ENCODE peak calls at places on chromosomes 7 and 10, in ten cellular contexts. One of them, this sample, is unnamed.
A peak's percentile ranks its signal among the peaks of the same experiment; 100 is the strongest.

GRCh38 chr10:43879742-43880141 is 231.1 kb upstream of the ZNF32 start:
- DNase-seq in prostate gland: no peak
- DNase-seq in left lung: no peak
- DNase-seq in GM12878: no peak
- DNase-seq in psoas muscle: no peak
- DNase-seq in choroid plexus epithelial cell: no peak
- DNase-seq in fibroblast of the aortic adventitia: no peak
- DNase-seq in stomach: no peak
- DNase-seq in chondrocyte: no peak
- DNase-seq in SK-N-SH: no peak
- DNase-seq in this sample: no peak

GRCh38 chr10:60315311-60315710 is 74.4 kb downstream of the ANK3 start:
- DNase-seq in SK-N-SH: no peak
- DNase-seq in chondrocyte: no peak
- DNase-seq in psoas muscle: no peak
- DNase-seq in stomach: no peak
- DNase-seq in left lung: no peak
- DNase-seq in fibroblast of the aortic adventitia: peak; percentile 57
- DNase-seq in GM12878: no peak
- DNase-seq in choroid plexus epithelial cell: no peak
- DNase-seq in prostate gland: no peak
- DNase-seq in this sample: no peak

GRCh38 chr7:19707240-19707639 is 1.6 kb downstream of the POLR1F start:
- DNase-seq in chondrocyte: no peak
- DNase-seq in psoas muscle: no peak
- DNase-seq in stomach: no peak
- DNase-seq in SK-N-SH: no peak
- DNase-seq in fibroblast of the aortic adventitia: no peak
- DNase-seq in prostate gland: no peak
- DNase-seq in choroid plexus epithelial cell: peak; percentile 28
- DNase-seq in left lung: no peak
- DNase-seq in GM12878: no peak
- DNase-seq in this sample: no peak

GRCh38 chr10:125392140-125392539 is 231.8 kb upstream of the CTBP2 start:
- DNase-seq in SK-N-SH: no peak
- DNase-seq in left lung: no peak
- DNase-seq in choroid plexus epithelial cell: no peak
- DNase-seq in GM12878: no peak
- DNase-seq in prostate gland: no peak
- DNase-seq in chondrocyte: no peak
- DNase-seq in psoas muscle: no peak
- DNase-seq in fibroblast of the aortic adventitia: peak; percentile 56
- DNase-seq in stomach: no peak
- DNase-seq in this sample: no peak

GRCh38 chr10:61981460-61981859 is 80.0 kb downstream of the ARID5B start:
- DNase-seq in fibroblast of the aortic adventitia: no peak
- DNase-seq in psoas muscle: no peak
- DNase-seq in choroid plexus epithelial cell: no peak
- DNase-seq in GM12878: no peak
- DNase-seq in chondrocyte: no peak
- DNase-seq in SK-N-SH: no peak
- DNase-seq in prostate gland: no peak
- DNase-seq in stomach: no peak
- DNase-seq in left lung: no peak
- DNase-seq in this sample: no peak

GRCh38 chr10:126854726-126855125 is 50.5 kb upstream of the DOCK1 start:
- DNase-seq in psoas muscle: no peak
- DNase-seq in fibroblast of the aortic adventitia: no peak
- DNase-seq in prostate gland: no peak
- DNase-seq in GM12878: no peak
- DNase-seq in choroid plexus epithelial cell: no peak
- DNase-seq in SK-N-SH: no peak
- DNase-seq in chondrocyte: no peak
- DNase-seq in left lung: no peak
- DNase-seq in stomach: no peak
- DNase-seq in this sample: no peak

GRCh38 chr7:64884085-64884912 is 18.8 kb upstream of the ZNF273 start:
- DNase-seq in choroid plexus epithelial cell: no peak
- DNase-seq in GM12878: no peak
- DNase-seq in psoas muscle: no peak
- DNase-seq in fibroblast of the aortic adventitia: no peak
- DNase-seq in prostate gland: no peak
- DNase-seq in SK-N-SH: peak; percentile 14
- DNase-seq in left lung: no peak
- DNase-seq in chondrocyte: no peak
- DNase-seq in stomach: no peak
- DNase-seq in this sample: peak; percentile 15

GRCh38 chr10:122646511-122647382 is 52.9 kb downstream of the C10orf120 start:
- DNase-seq in fibroblast of the aortic adventitia: no peak
- DNase-seq in SK-N-SH: no peak
- DNase-seq in psoas muscle: no peak
- DNase-seq in stomach: no peak
- DNase-seq in prostate gland: no peak
- DNase-seq in choroid plexus epithelial cell: no peak
- DNase-seq in GM12878: no peak
- DNase-seq in chondrocyte: no peak
- DNase-seq in left lung: no peak
- DNase-seq in this sample: no peak

DNA sequence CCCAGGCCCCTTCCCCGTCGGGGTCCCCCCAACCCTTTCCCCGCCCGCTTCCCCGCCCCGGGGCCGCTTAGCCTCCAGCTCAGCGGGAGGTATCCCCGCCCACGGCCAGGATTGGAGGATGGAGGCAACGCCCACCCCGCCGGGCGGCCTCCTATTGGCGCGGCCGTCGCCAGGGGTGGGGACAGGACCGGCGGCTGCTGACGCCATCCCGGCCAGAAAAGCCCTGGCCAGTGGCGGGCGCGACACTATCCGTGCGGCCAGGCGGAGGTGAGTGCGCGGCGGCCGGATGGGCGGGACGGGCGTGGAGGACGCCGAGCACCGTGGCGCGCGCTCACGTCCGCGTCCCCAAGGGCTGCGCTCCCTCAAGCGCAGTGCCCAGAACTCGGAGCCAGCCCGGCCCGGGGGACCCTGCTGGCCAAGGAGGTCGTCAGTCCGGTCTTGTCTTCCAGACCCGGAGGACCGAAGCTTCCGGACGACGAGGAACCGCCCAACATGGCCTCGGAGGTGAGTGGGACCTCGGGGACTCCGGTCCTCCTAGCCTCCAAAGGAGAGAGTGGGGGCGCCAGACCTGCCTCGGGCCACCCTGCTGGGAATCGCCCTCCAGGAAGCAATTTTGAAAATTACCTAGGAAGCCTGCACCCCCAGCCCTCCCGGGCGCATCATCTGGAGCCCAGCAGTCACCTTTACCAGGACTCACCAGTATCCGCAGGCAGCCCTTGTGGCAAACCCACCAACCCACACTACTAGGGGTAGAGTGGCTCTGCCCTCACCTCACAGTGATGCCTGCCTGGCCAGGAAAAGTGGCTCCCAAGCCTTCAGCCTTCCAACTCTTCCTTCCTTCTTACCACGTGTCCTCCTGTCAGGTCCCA is at the start of gene ASL:
- DNase-seq in fibroblast of the aortic adventitia: peak; percentile 81
- DNase-seq in chondrocyte: no peak
- DNase-seq in SK-N-SH: peak; percentile 100
- DNase-seq in GM12878: peak; percentile 66
- DNase-seq in left lung: peak; percentile 95
- DNase-seq in choroid plexus epithelial cell: peak; percentile 87
- DNase-seq in stomach: peak; percentile 97
- DNase-seq in prostate gland: peak; percentile 94
- DNase-seq in psoas muscle: peak; percentile 96
- DNase-seq in this sample: peak; percentile 100
- TF ChIP-seq CTCF in fibroblast of the aortic adventitia: no peak
- TF ChIP-seq CTCF in chondrocyte: peak; percentile 46
- TF ChIP-seq CTCF in SK-N-SH: peak; percentile 20
- TF ChIP-seq CTCF in GM12878: no peak
- TF ChIP-seq CTCF in left lung: no peak
- TF ChIP-seq CTCF in choroid plexus epithelial cell: peak; percentile 17
- TF ChIP-seq CTCF in stomach: no peak
- TF ChIP-seq CTCF in prostate gland: peak; percentile 16
- TF ChIP-seq CTCF in psoas muscle: no peak
- TF ChIP-seq CTCF in this sample: no peak

DNA sequence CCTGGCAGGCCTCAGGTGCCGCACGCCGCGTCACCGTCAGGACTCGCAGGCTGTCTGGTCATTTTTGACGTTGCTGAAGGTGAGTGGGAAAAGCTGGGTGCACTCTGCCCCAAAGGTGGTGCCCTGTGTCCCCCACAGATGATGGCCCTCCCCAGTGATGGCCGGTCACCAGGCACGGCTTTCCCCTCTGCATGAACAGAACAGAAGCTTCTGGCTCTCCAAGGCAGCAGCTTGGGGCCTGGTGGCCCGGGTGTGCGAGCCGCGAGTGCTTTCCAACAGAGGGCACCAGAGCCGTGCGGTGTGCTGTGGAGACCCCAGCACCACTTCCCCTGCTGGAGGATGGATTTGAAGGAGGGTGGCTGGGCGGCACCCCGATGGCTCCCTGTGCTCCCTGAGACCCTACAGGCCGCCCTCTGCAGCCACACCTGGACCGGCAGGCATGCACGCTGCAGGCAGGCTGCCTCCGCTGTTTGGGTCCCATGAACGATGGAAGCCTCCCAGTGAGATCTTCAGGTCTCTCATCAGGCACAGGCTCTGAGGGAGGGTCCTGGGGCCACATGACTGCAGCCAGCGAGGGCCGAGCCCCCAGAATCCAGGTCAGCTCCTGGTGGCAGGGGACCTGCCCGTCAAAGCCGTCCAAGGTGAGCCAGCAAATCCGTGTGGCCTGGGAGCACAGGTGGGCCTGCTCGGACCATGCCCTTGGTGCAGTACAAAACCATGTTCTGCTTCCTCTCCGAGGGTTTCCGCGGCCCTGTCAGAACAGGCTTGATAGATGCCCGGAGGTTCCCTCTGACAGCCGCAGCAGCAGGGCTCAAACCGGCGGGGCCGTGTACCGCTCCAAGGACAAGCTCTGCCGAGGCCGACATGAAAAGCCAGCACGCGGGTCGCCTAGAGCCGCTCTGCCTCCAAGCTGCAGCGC is 195.4 kb downstream of the EBF3 start:
- DNase-seq in GM12878: no peak
- DNase-seq in stomach: peak; percentile 22
- DNase-seq in fibroblast of the aortic adventitia: no peak
- DNase-seq in chondrocyte: peak; percentile 88
- DNase-seq in prostate gland: no peak
- DNase-seq in choroid plexus epithelial cell: no peak
- DNase-seq in left lung: no peak
- DNase-seq in SK-N-SH: no peak
- DNase-seq in psoas muscle: no peak
- DNase-seq in this sample: no peak
- TF ChIP-seq CTCF in GM12878: no peak
- TF ChIP-seq CTCF in stomach: no peak
- TF ChIP-seq CTCF in fibroblast of the aortic adventitia: no peak
- TF ChIP-seq CTCF in chondrocyte: no peak
- TF ChIP-seq CTCF in prostate gland: no peak
- TF ChIP-seq CTCF in choroid plexus epithelial cell: no peak
- TF ChIP-seq CTCF in left lung: no peak
- TF ChIP-seq CTCF in SK-N-SH: no peak
- TF ChIP-seq CTCF in psoas muscle: no peak
- TF ChIP-seq CTCF in this sample: no peak

GRCh38 chr10:70564901-70565351 is 37.6 kb downstream of the PRF1 start:
- DNase-seq in psoas muscle: no peak
- DNase-seq in prostate gland: no peak
- DNase-seq in choroid plexus epithelial cell: no peak
- DNase-seq in left lung: no peak
- DNase-seq in fibroblast of the aortic adventitia: no peak
- DNase-seq in GM12878: no peak
- DNase-seq in chondrocyte: peak; percentile 69
- DNase-seq in SK-N-SH: no peak
- DNase-seq in stomach: no peak
- DNase-seq in this sample: no peak
- TF ChIP-seq CTCF in psoas muscle: no peak
- TF ChIP-seq CTCF in prostate gland: no peak
- TF ChIP-seq CTCF in choroid plexus epithelial cell: peak; percentile 24
- TF ChIP-seq CTCF in left lung: no peak
- TF ChIP-seq CTCF in fibroblast of the aortic adventitia: no peak
- TF ChIP-seq CTCF in GM12878: no peak
- TF ChIP-seq CTCF in chondrocyte: no peak
- TF ChIP-seq CTCF in SK-N-SH: no peak
- TF ChIP-seq CTCF in stomach: no peak
- TF ChIP-seq CTCF in this sample: no peak

GRCh38 chr7:103811997-103812396 is 177.5 kb downstream of the RELN start:
- DNase-seq in choroid plexus epithelial cell: no peak
- DNase-seq in SK-N-SH: no peak
- DNase-seq in GM12878: no peak
- DNase-seq in chondrocyte: no peak
- DNase-seq in stomach: no peak
- DNase-seq in fibroblast of the aortic adventitia: no peak
- DNase-seq in prostate gland: peak; percentile 5
- DNase-seq in left lung: no peak
- DNase-seq in psoas muscle: no peak
- DNase-seq in this sample: peak; percentile 15

GRCh38 chr7:103809229-103809994 is 180.0 kb downstream of the RELN start:
- DNase-seq in left lung: no peak
- DNase-seq in psoas muscle: no peak
- DNase-seq in chondrocyte: no peak
- DNase-seq in choroid plexus epithelial cell: no peak
- DNase-seq in stomach: no peak
- DNase-seq in SK-N-SH: no peak
- DNase-seq in GM12878: no peak
- DNase-seq in prostate gland: no peak
- DNase-seq in fibroblast of the aortic adventitia: no peak
- DNase-seq in this sample: no peak

GRCh38 chr7:103810112-103810744 is 179.2 kb downstream of the RELN start:
- DNase-seq in psoas muscle: no peak
- DNase-seq in SK-N-SH: peak; percentile 14
- DNase-seq in left lung: no peak
- DNase-seq in GM12878: no peak
- DNase-seq in fibroblast of the aortic adventitia: no peak
- DNase-seq in stomach: no peak
- DNase-seq in prostate gland: no peak
- DNase-seq in choroid plexus epithelial cell: no peak
- DNase-seq in chondrocyte: no peak
- DNase-seq in this sample: no peak

GRCh38 chr7:103813970-103814369 is 175.5 kb downstream of the RELN start:
- DNase-seq in fibroblast of the aortic adventitia: no peak
- DNase-seq in left lung: no peak
- DNase-seq in choroid plexus epithelial cell: no peak
- DNase-seq in psoas muscle: no peak
- DNase-seq in prostate gland: no peak
- DNase-seq in SK-N-SH: no peak
- DNase-seq in stomach: no peak
- DNase-seq in GM12878: no peak
- DNase-seq in chondrocyte: no peak
- DNase-seq in this sample: no peak

GRCh38 chr7:103811315-103811714 is 178.1 kb downstream of the RELN start:
- DNase-seq in fibroblast of the aortic adventitia: no peak
- DNase-seq in GM12878: no peak
- DNase-seq in stomach: no peak
- DNase-seq in psoas muscle: no peak
- DNase-seq in left lung: no peak
- DNase-seq in SK-N-SH: peak; percentile 3
- DNase-seq in prostate gland: no peak
- DNase-seq in chondrocyte: no peak
- DNase-seq in choroid plexus epithelial cell: no peak
- DNase-seq in this sample: no peak
- TF ChIP-seq CTCF in fibroblast of the aortic adventitia: no peak
- TF ChIP-seq CTCF in GM12878: no peak
- TF ChIP-seq CTCF in stomach: no peak
- TF ChIP-seq CTCF in psoas muscle: no peak
- TF ChIP-seq CTCF in left lung: no peak
- TF ChIP-seq CTCF in SK-N-SH: no peak
- TF ChIP-seq CTCF in prostate gland: no peak
- TF ChIP-seq CTCF in chondrocyte: no peak
- TF ChIP-seq CTCF in choroid plexus epithelial cell: no peak
- TF ChIP-seq CTCF in this sample: no peak

This sample was measured in GM13976.